ENCODE peak calls at places on chromosomes 7 and 10, in ten cellular contexts. R, O, G, K, Z, A, U, I, M and F are unnamed samples.

GRCh38 chr7:94190599-94191061 is 186.5 kb upstream of the BET1 start:
- DNase-seq in R (peak; percentile 88), O (no peak), G (peak; percentile 68), K (no peak), Z (no peak), A (peak; percentile 95), U (no peak), I (no peak), M (peak; percentile 97), F (no peak)

GRCh38 chr10:98170249-98171117 is 36.0 kb downstream of the R3HCC1L start:
- DNase-seq in R (no peak), O (peak; percentile 32), G (peak; percentile 32), K (peak; percentile 3), Z (peak; percentile 12), A (peak; percentile 49), U (no peak), I (peak; percentile 64), M (no peak), F (no peak)

GRCh38 chr7:39248693-39249090 is 271.0 kb downstream of the POU6F2 start:
- DNase-seq in R (no peak), O (no peak), G (no peak), K (no peak), Z (no peak), A (peak; percentile 82), U (no peak), I (no peak), M (no peak), F (no peak)

GRCh38 chr10:45239642-45240041 is 75.8 kb downstream of the OR13A1 start:
- DNase-seq in R (no peak), O (no peak), G (no peak), K (no peak), Z (no peak), A (peak; percentile 67), U (no peak), I (no peak), M (no peak), F (no peak)

GRCh38 chr10:8279598-8279997 is 225.1 kb downstream of the GATA3 start:
- DNase-seq in R (no peak), O (no peak), G (peak; percentile 21), K (no peak), Z (no peak), A (peak; percentile 75), U (no peak), I (no peak), M (no peak), F (no peak)

GRCh38 chr7:2522780-2523433 is 3.3 kb downstream of the LFNG start:
- DNase-seq in R (no peak), O (peak; percentile 53), G (no peak), K (no peak), Z (peak; percentile 35), A (peak; percentile 89), U (no peak), I (no peak), M (no peak), F (no peak)

GRCh38 chr10:115141254-115141653 is 48.1 kb downstream of the ATRNL1 start:
- DNase-seq in R (no peak), O (no peak), G (no peak), K (no peak), Z (no peak), A (peak; percentile 24), U (no peak), I (peak; percentile 5), M (no peak), F (no peak)

GRCh38 chr7:106824458-106824857 is 40.6 kb upstream of the PIK3CG start:
- DNase-seq in R (no peak), O (no peak), G (no peak), K (no peak), Z (no peak), A (peak; percentile 86), U (no peak), I (no peak), M (no peak), F (no peak)

GRCh38 chr7:29331163-29331562 is 136.6 kb downstream of the CHN2 start:
- DNase-seq in R (no peak), O (no peak), G (no peak), K (peak; percentile 86), Z (no peak), A (no peak), U (no peak), I (no peak), M (no peak), F (no peak)

GRCh38 chr7:26574476-26574875 is 282.8 kb downstream of the SNX10 start:
- DNase-seq in R (no peak), O (no peak), G (no peak), K (no peak), Z (no peak), A (peak; percentile 81), U (no peak), I (no peak), M (no peak), F (no peak)

GRCh38 chr7:44093102-44093641 is 10.8 kb upstream of the POLM start:
- DNase-seq in R (no peak), O (no peak), G (no peak), K (no peak), Z (no peak), A (no peak), U (no peak), I (no peak), M (no peak), F (peak; percentile 49)

GRCh38 chr10:37831495-37832333 is 25.7 kb downstream of the ZNF248 start:
- DNase-seq in R (no peak), O (no peak), G (no peak), K (no peak), Z (no peak), A (no peak), U (no peak), I (no peak), M (no peak), F (no peak)

GRCh38 chr7:30906520-30907240 is 5.0 kb upstream of the AQP1 start:
- DNase-seq in R (no peak), O (no peak), G (no peak), K (no peak), Z (no peak), A (peak; percentile 75), U (no peak), I (no peak), M (no peak), F (no peak)

GRCh38 chr10:78515037-78515872 is 481.6 kb downstream of the RPS24 start:
- DNase-seq in R (no peak), O (no peak), G (no peak), K (no peak), Z (no peak), A (peak; percentile 77), U (no peak), I (no peak), M (no peak), F (no peak)

GRCh38 chr7:156224441-156225225 is 412.4 kb upstream of the SHH start:
- DNase-seq in R (no peak), O (no peak), G (no peak), K (no peak), Z (no peak), A (no peak), U (no peak), I (no peak), M (no peak), F (no peak)

GRCh38 chr7:98949336-98950044 is 71.2 kb downstream of the TRRAP start:
- DNase-seq in R (no peak), O (no peak), G (no peak), K (no peak), Z (no peak), A (no peak), U (no peak), I (no peak), M (no peak), F (no peak)

GRCh38 chr10:17512341-17513001 is 58.1 kb upstream of the ST8SIA6 start:
- DNase-seq in R (peak; percentile 83), O (peak; percentile 32), G (peak; percentile 87), K (no peak), Z (no peak), A (peak; percentile 95), U (no peak), I (peak; percentile 12), M (peak; percentile 94), F (no peak)

GRCh38 chr10:85036661-85037060 is 708.3 kb downstream of the CCSER2 start:
- DNase-seq in R (no peak), O (no peak), G (no peak), K (no peak), Z (no peak), A (no peak), U (no peak), I (no peak), M (no peak), F (peak; percentile 25)

GRCh38 chr10:44824607-44825006 is 86.5 kb upstream of the TMEM72 start:
- DNase-seq in R (no peak), O (no peak), G (no peak), K (no peak), Z (no peak), A (peak; percentile 28), U (no peak), I (no peak), M (no peak), F (no peak)

GRCh38 chr7:26171601-26172000 is 19.6 kb downstream of the NFE2L3 start:
- DNase-seq in R (no peak), O (no peak), G (no peak), K (no peak), Z (no peak), A (no peak), U (no peak), I (no peak), M (no peak), F (no peak)

GRCh38 chr10:77079902-77080301 is 557.7 kb downstream of the KCNMA1 start:
- DNase-seq in R (no peak), O (no peak), G (no peak), K (no peak), Z (no peak), A (no peak), U (no peak), I (no peak), M (no peak), F (no peak)

GRCh38 chr10:95655571-95656290 is 780 bp downstream of the ALDH18A1 start:
- DNase-seq in R (no peak), O (no peak), G (no peak), K (no peak), Z (peak; percentile 9), A (peak; percentile 26), U (peak; percentile 21), I (peak; percentile 34), M (no peak), F (no peak)